ENCODE peak calls at places on chromosome 2, in four cellular contexts. U is K562, O is HEK293T, G is HepG2. T is an unnamed sample.

GRCh38 chr2:78676921-78677696 is 348.4 kb upstream of the REG3G start:
- DNase-seq in U (peak; percentile 19), O (no peak), G (peak; percentile 20), T (peak; percentile 22)

GRCh38 chr2:134371041-134371440 is 117.2 kb downstream of the MGAT5 start:
- DNase-seq in U (no peak), O (no peak), G (no peak), T (no peak)

GRCh38 chr2:239775623-239776440 is 249.3 kb downstream of the NDUFA10 start:
- DNase-seq in U (no peak), O (peak; percentile 27), G (no peak), T (no peak)

GRCh38 chr2:53969285-53970094 is 1.3 kb downstream of the PSME4 start:
- DNase-seq in U (peak; percentile 72), O (peak; percentile 20), G (peak; percentile 95), T (no peak)

GRCh38 chr2:148282201-148282600 is 261.3 kb downstream of the MBD5 start:
- DNase-seq in U (no peak), O (no peak), G (no peak), T (no peak)

GRCh38 chr2:202140522-202141292 is 67.7 kb downstream of the KIAA2012 start:
- DNase-seq in U (no peak), O (no peak), G (no peak), T (no peak)

GRCh38 chr2:138829326-138829725 is 49.1 kb upstream of the NXPH2 start:
- DNase-seq in U (peak; percentile 58), O (peak; percentile 62), G (peak; percentile 64), T (peak; percentile 74)

GRCh38 chr2:165371356-165371755 is 98.1 kb upstream of the CSRNP3 start:
- DNase-seq in U (no peak), O (no peak), G (no peak), T (no peak)

GRCh38 chr2:85243101-85244072 is 84.4 kb downstream of the TGOLN2 start:
- DNase-seq in U (peak; percentile 70), O (peak; percentile 74), G (peak; percentile 50), T (peak; percentile 77)

GRCh38 chr2:25980076-25980887 is 2.0 kb downstream of the KIF3C start:
- DNase-seq in U (no peak), O (no peak), G (no peak), T (no peak)

GRCh38 chr2:74715880-74716279 is 61.8 kb downstream of the SEMA4F start:
- DNase-seq in U (no peak), O (no peak), G (no peak), T (no peak)

GRCh38 chr2:138329591-138329990 is 172.0 kb upstream of the SPOPL start:
- DNase-seq in U (no peak), O (no peak), G (no peak), T (no peak)

GRCh38 chr2:218024336-218024735 is 21.5 kb upstream of the TNS1 start:
- DNase-seq in U (no peak), O (no peak), G (no peak), T (peak; percentile 5)

GRCh38 chr2:45237850-45238542 is 228.7 kb upstream of the SIX2 start:
- DNase-seq in U (peak; percentile 11), O (no peak), G (peak; percentile 83), T (no peak)

GRCh38 chr2:1837022-1837421 is 92.7 kb upstream of the PXDN start:
- DNase-seq in U (no peak), O (peak; percentile 28), G (no peak), T (no peak)

DNA sequence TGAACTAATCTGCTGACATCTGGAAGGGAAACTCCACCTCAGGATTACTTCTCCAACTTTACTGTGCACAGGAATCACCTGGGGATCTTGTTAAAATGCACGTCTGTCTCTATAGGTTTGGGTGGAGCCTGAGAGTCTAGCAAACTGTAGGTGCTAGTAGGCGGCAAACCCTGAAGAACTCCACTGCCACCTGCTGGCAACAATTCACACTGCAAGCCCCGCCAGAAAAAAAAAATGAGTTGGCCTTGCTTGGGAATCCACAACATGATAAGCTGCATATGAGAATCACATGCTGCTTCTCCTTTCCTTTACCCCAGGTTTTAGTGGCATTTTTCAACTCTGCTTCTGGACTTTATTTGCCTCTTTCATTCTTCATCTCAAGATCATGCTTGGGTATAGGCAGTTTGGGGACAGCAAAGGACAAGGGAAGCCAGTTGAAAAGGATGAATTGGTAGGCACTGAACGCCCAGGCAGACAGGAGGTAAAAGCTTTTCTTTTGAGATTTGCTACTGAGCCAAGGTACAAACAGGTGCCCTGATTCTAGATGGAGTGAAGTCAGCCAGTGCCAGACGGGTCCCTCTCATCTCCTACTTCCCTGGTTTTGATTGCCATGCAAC is 88.8 kb downstream of the VIT start:
- DNase-seq in U (peak; percentile 75), O (peak; percentile 76), G (peak; percentile 65), T (peak; percentile 71)
- TF ChIP-seq ELF4 in U (no peak), O (no peak), G (no peak), T (no peak)

GRCh38 chr2:193584001-193584400 is 1389.3 kb upstream of the TMEFF2 start:
- DNase-seq in U (peak; percentile 11), O (peak; percentile 17), G (peak; percentile 30), T (peak; percentile 66)
- TF ChIP-seq ELF4 in U (no peak), O (no peak), G (no peak), T (no peak)

GRCh38 chr2:196294510-196294909 is 123.1 kb upstream of the STK17B start:
- DNase-seq in U (no peak), O (no peak), G (no peak), T (no peak)

GRCh38 chr2:196291873-196292800 is 120.8 kb upstream of the STK17B start:
- DNase-seq in U (no peak), O (no peak), G (peak; percentile 12), T (no peak)

GRCh38 chr2:196295005-196295404 is 123.6 kb upstream of the STK17B start:
- DNase-seq in U (no peak), O (no peak), G (no peak), T (no peak)

GRCh38 chr2:196291418-196291817 is 120.0 kb upstream of the STK17B start:
- DNase-seq in U (no peak), O (no peak), G (no peak), T (no peak)

GRCh38 chr2:196293751-196294486 is 122.5 kb upstream of the STK17B start:
- DNase-seq in U (no peak), O (no peak), G (no peak), T (no peak)
- TF ChIP-seq ELF4 in U (no peak), O (no peak), G (no peak), T (no peak)

DNA sequence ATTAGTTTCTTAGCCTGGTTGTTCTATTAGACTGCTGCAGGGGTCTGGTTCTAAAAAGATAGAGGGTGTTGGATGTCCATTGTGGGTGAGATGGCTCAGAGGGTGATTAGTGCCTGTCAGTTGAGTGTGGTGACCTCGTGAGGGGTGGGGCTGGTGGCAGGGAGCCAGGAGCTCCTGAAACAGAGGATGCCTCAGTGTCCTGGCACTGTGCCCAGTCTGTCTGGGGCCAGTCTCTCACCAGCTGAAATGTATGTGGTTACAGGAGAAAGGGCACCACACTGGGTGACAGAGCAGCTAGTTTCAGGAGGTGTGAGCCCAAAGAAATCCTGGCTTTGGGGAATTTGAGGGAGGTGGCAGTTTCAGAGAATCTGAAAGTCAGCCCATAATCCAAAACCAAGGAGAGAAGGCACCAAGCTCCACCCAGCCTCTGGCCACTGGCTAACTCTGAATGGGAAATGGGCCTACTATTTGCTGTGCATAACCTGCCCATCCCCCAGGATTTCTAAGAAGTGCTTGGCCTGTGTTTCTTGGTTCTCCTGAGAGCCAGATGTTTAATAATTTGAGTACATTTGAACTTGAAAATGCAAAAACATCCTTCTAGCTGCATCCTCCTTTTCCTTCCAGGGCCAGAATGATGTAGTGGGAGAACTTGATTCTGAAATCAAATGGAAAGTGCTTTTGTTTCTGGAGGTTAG is 92.1 kb downstream of the B3GNT2 start:
- DNase-seq in U (peak; percentile 91), O (no peak), G (peak; percentile 44), T (no peak)
- TF ChIP-seq ELF4 in U (peak; percentile 6), O (no peak), G (no peak), T (no peak)

GRCh38 chr2:241035142-241035817 is 36.9 kb downstream of the SNED1 start:
- DNase-seq in U (no peak), O (no peak), G (no peak), T (peak; percentile 64)

GRCh38 chr2:241037498-241037897 is 39.1 kb downstream of the SNED1 start:
- DNase-seq in U (no peak), O (no peak), G (no peak), T (no peak)

GRCh38 chr2:241036964-241037421 is 38.6 kb downstream of the SNED1 start:
- DNase-seq in U (no peak), O (no peak), G (no peak), T (no peak)

GRCh38 chr2:241035818-241036396 is 37.5 kb downstream of the SNED1 start:
- DNase-seq in U (no peak), O (no peak), G (no peak), T (no peak)

DNA sequence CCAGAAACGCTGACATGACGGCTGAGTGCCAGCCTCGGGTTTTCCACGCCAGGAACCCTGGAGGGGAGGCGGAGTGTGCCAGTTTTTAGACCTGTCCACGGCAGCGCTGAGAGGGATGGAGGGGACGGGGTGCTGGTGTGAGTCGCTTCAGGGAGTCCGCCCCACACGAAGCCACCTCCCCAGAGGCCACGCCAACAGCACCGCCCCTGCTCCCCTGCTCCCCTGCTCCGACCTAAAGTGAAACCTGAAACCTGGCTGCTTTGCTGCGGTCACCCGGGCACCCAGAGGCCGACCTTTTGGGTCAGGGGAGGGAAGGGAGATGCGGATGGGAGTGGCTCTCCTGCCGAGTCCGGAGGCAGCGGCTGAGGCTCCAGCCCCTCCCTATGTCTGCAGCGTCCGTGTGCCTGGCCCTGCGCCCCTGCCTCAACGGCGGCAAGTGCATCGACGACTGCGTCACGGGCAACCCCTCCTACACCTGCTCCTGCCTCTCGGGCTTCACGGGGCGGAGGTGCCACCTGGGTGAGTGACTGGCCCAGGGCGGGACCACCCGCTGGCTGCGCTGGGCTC is 38.1 kb downstream of the SNED1 start:
- DNase-seq in U (peak; percentile 67), O (no peak), G (peak; percentile 20), T (peak; percentile 52)
- TF ChIP-seq ELF4 in U (no peak), O (no peak), G (no peak), T (no peak)

GRCh38 chr2:80501874-80502624 is 197.5 kb upstream of the LRRTM1 start:
- DNase-seq in U (no peak), O (no peak), G (no peak), T (no peak)

GRCh38 chr2:80496770-80497169 is 192.2 kb upstream of the LRRTM1 start:
- DNase-seq in U (no peak), O (no peak), G (no peak), T (no peak)

GRCh38 chr2:80499095-80499494 is 194.5 kb upstream of the LRRTM1 start:
- DNase-seq in U (peak; percentile 55), O (peak; percentile 10), G (peak; percentile 18), T (peak; percentile 17)
- TF ChIP-seq ELF4 in U (no peak), O (no peak), G (no peak), T (no peak)

DNA sequence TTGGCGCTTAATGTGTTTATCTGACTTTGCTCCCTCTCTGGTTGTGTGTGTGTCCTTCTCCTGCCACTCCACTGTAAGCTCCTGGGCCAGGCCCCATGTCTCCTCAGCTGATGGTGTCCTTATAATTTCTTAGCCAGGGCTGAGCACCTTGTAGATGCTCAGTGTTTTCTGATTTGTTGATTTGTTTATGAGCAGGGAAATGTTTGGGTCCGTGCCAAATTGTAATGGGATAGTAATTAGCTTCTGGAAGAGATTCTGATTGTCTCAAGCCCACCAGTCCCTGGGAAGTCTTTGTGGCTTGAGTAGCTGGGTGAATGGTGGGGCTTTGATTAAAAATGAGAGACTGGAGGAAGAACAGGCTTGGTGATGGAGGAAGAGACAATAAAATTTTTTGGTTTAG is 270.5 kb downstream of the MYCN start:
- DNase-seq in U (no peak), O (no peak), G (no peak), T (no peak)
- TF ChIP-seq ELF4 in U (no peak), O (no peak), G (no peak), T (no peak)

T was measured in WTC11.